ENCODE peak calls at places on chromosomes 1 and 21, in ten cellular contexts. One of them, this sample, is unnamed.

GRCh38 chr1:10678395-10678794 is 118.1 kb downstream of the CASZ1 start:
- DNase-seq in anterior cingulate cortex: no peak
- DNase-seq in HS-27A: no peak
- DNase-seq in GM12891: no peak
- DNase-seq in gastrocnemius medialis: no peak
- DNase-seq in HTR-8/SVneo: no peak
- DNase-seq in LoVo: no peak
- DNase-seq in left ventricle myocardium inferior: no peak
- DNase-seq in mucosa of descending colon: no peak
- DNase-seq in activated naive CD4-positive, alpha-beta T cell treated with Interleukin-2 at 50 U/mL for 16 hours: no peak
- DNase-seq in this sample: no peak

GRCh38 chr1:116694524-116694923 is 27.0 kb upstream of the IGSF3 start:
- DNase-seq in mucosa of descending colon: no peak
- DNase-seq in left ventricle myocardium inferior: no peak
- DNase-seq in anterior cingulate cortex: no peak
- DNase-seq in HS-27A: no peak
- DNase-seq in GM12891: no peak
- DNase-seq in gastrocnemius medialis: no peak
- DNase-seq in HTR-8/SVneo: no peak
- DNase-seq in LoVo: no peak
- DNase-seq in activated naive CD4-positive, alpha-beta T cell treated with Interleukin-2 at 50 U/mL for 16 hours: no peak
- DNase-seq in this sample: no peak

GRCh38 chr21:32733356-32733755 is 5.5 kb upstream of the SYNJ1 start:
- DNase-seq in left ventricle myocardium inferior: no peak
- DNase-seq in HS-27A: no peak
- DNase-seq in LoVo: no peak
- DNase-seq in mucosa of descending colon: no peak
- DNase-seq in GM12891: no peak
- DNase-seq in anterior cingulate cortex: no peak
- DNase-seq in gastrocnemius medialis: no peak
- DNase-seq in HTR-8/SVneo: no peak
- DNase-seq in activated naive CD4-positive, alpha-beta T cell treated with Interleukin-2 at 50 U/mL for 16 hours: peak
- DNase-seq in this sample: peak

GRCh38 chr1:74011736-74012135 is 186.2 kb downstream of the LRRIQ3 start:
- DNase-seq in left ventricle myocardium inferior: no peak
- DNase-seq in GM12891: no peak
- DNase-seq in activated naive CD4-positive, alpha-beta T cell treated with Interleukin-2 at 50 U/mL for 16 hours: no peak
- DNase-seq in gastrocnemius medialis: no peak
- DNase-seq in LoVo: no peak
- DNase-seq in HTR-8/SVneo: no peak
- DNase-seq in mucosa of descending colon: no peak
- DNase-seq in anterior cingulate cortex: no peak
- DNase-seq in HS-27A: no peak
- DNase-seq in this sample: no peak

GRCh38 chr1:227065311-227065710 is 125.2 kb downstream of the COQ8A start:
- DNase-seq in anterior cingulate cortex: no peak
- DNase-seq in HS-27A: no peak
- DNase-seq in GM12891: no peak
- DNase-seq in activated naive CD4-positive, alpha-beta T cell treated with Interleukin-2 at 50 U/mL for 16 hours: no peak
- DNase-seq in LoVo: no peak
- DNase-seq in gastrocnemius medialis: no peak
- DNase-seq in mucosa of descending colon: no peak
- DNase-seq in HTR-8/SVneo: no peak
- DNase-seq in left ventricle myocardium inferior: no peak
- DNase-seq in this sample: no peak

GRCh38 chr1:85274969-85275453 is 1.4 kb downstream of the BCL10 start:
- DNase-seq in GM12891: no peak
- DNase-seq in activated naive CD4-positive, alpha-beta T cell treated with Interleukin-2 at 50 U/mL for 16 hours: no peak
- DNase-seq in left ventricle myocardium inferior: no peak
- DNase-seq in anterior cingulate cortex: no peak
- DNase-seq in mucosa of descending colon: peak
- DNase-seq in HTR-8/SVneo: no peak
- DNase-seq in HS-27A: no peak
- DNase-seq in LoVo: peak
- DNase-seq in gastrocnemius medialis: no peak
- DNase-seq in this sample: no peak

GRCh38 chr21:42833439-42833815 is 45.9 kb downstream of the WDR4 start:
- DNase-seq in gastrocnemius medialis: no peak
- DNase-seq in activated naive CD4-positive, alpha-beta T cell treated with Interleukin-2 at 50 U/mL for 16 hours: peak
- DNase-seq in mucosa of descending colon: peak
- DNase-seq in HS-27A: no peak
- DNase-seq in anterior cingulate cortex: no peak
- DNase-seq in left ventricle myocardium inferior: no peak
- DNase-seq in GM12891: no peak
- DNase-seq in LoVo: no peak
- DNase-seq in HTR-8/SVneo: no peak
- DNase-seq in this sample: peak

GRCh38 chr1:53956308-53957168 is 10.4 kb downstream of the LRRC42 start:
- DNase-seq in mucosa of descending colon: no peak
- DNase-seq in GM12891: no peak
- DNase-seq in LoVo: peak
- DNase-seq in left ventricle myocardium inferior: no peak
- DNase-seq in anterior cingulate cortex: no peak
- DNase-seq in gastrocnemius medialis: no peak
- DNase-seq in HS-27A: no peak
- DNase-seq in HTR-8/SVneo: no peak
- DNase-seq in activated naive CD4-positive, alpha-beta T cell treated with Interleukin-2 at 50 U/mL for 16 hours: no peak
- DNase-seq in this sample: no peak

GRCh38 chr21:45018131-45019075 is 56.0 kb upstream of the ADARB1 start:
- DNase-seq in HTR-8/SVneo: no peak
- DNase-seq in mucosa of descending colon: no peak
- DNase-seq in anterior cingulate cortex: no peak
- DNase-seq in HS-27A: no peak
- DNase-seq in GM12891: no peak
- DNase-seq in left ventricle myocardium inferior: peak
- DNase-seq in gastrocnemius medialis: no peak
- DNase-seq in activated naive CD4-positive, alpha-beta T cell treated with Interleukin-2 at 50 U/mL for 16 hours: no peak
- DNase-seq in LoVo: no peak
- DNase-seq in this sample: no peak

GRCh38 chr1:201750934-201751333 is 78.0 kb upstream of the IPO9 start:
- DNase-seq in LoVo: no peak
- DNase-seq in HTR-8/SVneo: no peak
- DNase-seq in gastrocnemius medialis: no peak
- DNase-seq in GM12891: no peak
- DNase-seq in activated naive CD4-positive, alpha-beta T cell treated with Interleukin-2 at 50 U/mL for 16 hours: no peak
- DNase-seq in HS-27A: no peak
- DNase-seq in left ventricle myocardium inferior: no peak
- DNase-seq in anterior cingulate cortex: no peak
- DNase-seq in mucosa of descending colon: no peak
- DNase-seq in this sample: no peak

GRCh38 chr1:22824975-22825374 is 114.3 kb downstream of the EPHB2 start:
- DNase-seq in mucosa of descending colon: no peak
- DNase-seq in HS-27A: no peak
- DNase-seq in gastrocnemius medialis: no peak
- DNase-seq in anterior cingulate cortex: no peak
- DNase-seq in left ventricle myocardium inferior: no peak
- DNase-seq in HTR-8/SVneo: no peak
- DNase-seq in GM12891: no peak
- DNase-seq in LoVo: no peak
- DNase-seq in activated naive CD4-positive, alpha-beta T cell treated with Interleukin-2 at 50 U/mL for 16 hours: no peak
- DNase-seq in this sample: no peak

GRCh38 chr1:79198841-79199240 is 192.3 kb upstream of the ADGRL4 start:
- DNase-seq in mucosa of descending colon: no peak
- DNase-seq in activated naive CD4-positive, alpha-beta T cell treated with Interleukin-2 at 50 U/mL for 16 hours: no peak
- DNase-seq in HS-27A: no peak
- DNase-seq in GM12891: no peak
- DNase-seq in anterior cingulate cortex: no peak
- DNase-seq in LoVo: no peak
- DNase-seq in HTR-8/SVneo: peak
- DNase-seq in gastrocnemius medialis: no peak
- DNase-seq in left ventricle myocardium inferior: no peak
- DNase-seq in this sample: no peak

GRCh38 chr1:190320952-190321351 is 156.7 kb downstream of the BRINP3 start:
- DNase-seq in activated naive CD4-positive, alpha-beta T cell treated with Interleukin-2 at 50 U/mL for 16 hours: no peak
- DNase-seq in LoVo: no peak
- DNase-seq in HS-27A: no peak
- DNase-seq in anterior cingulate cortex: no peak
- DNase-seq in GM12891: no peak
- DNase-seq in left ventricle myocardium inferior: no peak
- DNase-seq in gastrocnemius medialis: no peak
- DNase-seq in HTR-8/SVneo: no peak
- DNase-seq in mucosa of descending colon: no peak
- DNase-seq in this sample: no peak

GRCh38 chr1:229621663-229622062 is 4.3 kb downstream of the TAF5L start:
- DNase-seq in LoVo: no peak
- DNase-seq in activated naive CD4-positive, alpha-beta T cell treated with Interleukin-2 at 50 U/mL for 16 hours: no peak
- DNase-seq in mucosa of descending colon: no peak
- DNase-seq in anterior cingulate cortex: no peak
- DNase-seq in HS-27A: no peak
- DNase-seq in gastrocnemius medialis: no peak
- DNase-seq in HTR-8/SVneo: no peak
- DNase-seq in left ventricle myocardium inferior: no peak
- DNase-seq in GM12891: no peak
- DNase-seq in this sample: no peak

GRCh38 chr1:170720661-170721060 is 56.7 kb downstream of the PRRX1 start:
- DNase-seq in anterior cingulate cortex: no peak
- DNase-seq in activated naive CD4-positive, alpha-beta T cell treated with Interleukin-2 at 50 U/mL for 16 hours: no peak
- DNase-seq in mucosa of descending colon: no peak
- DNase-seq in left ventricle myocardium inferior: no peak
- DNase-seq in LoVo: no peak
- DNase-seq in GM12891: no peak
- DNase-seq in gastrocnemius medialis: no peak
- DNase-seq in HS-27A: no peak
- DNase-seq in HTR-8/SVneo: no peak
- DNase-seq in this sample: no peak

GRCh38 chr1:158180741-158181576 is at the start of gene CD1D:
- DNase-seq in gastrocnemius medialis: no peak
- DNase-seq in LoVo: no peak
- DNase-seq in mucosa of descending colon: peak
- DNase-seq in activated naive CD4-positive, alpha-beta T cell treated with Interleukin-2 at 50 U/mL for 16 hours: no peak
- DNase-seq in GM12891: peak
- DNase-seq in HS-27A: no peak
- DNase-seq in anterior cingulate cortex: no peak
- DNase-seq in HTR-8/SVneo: peak
- DNase-seq in left ventricle myocardium inferior: peak
- DNase-seq in this sample: peak

GRCh38 chr1:90721210-90722194 is 4.4 kb upstream of the BARHL2 start:
- DNase-seq in left ventricle myocardium inferior: no peak
- DNase-seq in activated naive CD4-positive, alpha-beta T cell treated with Interleukin-2 at 50 U/mL for 16 hours: peak
- DNase-seq in mucosa of descending colon: peak
- DNase-seq in HTR-8/SVneo: peak
- DNase-seq in LoVo: peak
- DNase-seq in gastrocnemius medialis: no peak
- DNase-seq in anterior cingulate cortex: peak
- DNase-seq in GM12891: no peak
- DNase-seq in HS-27A: peak
- DNase-seq in this sample: peak

GRCh38 chr21:29748391-29749167 is 191.2 kb downstream of the GRIK1 start:
- DNase-seq in mucosa of descending colon: no peak
- DNase-seq in HS-27A: no peak
- DNase-seq in left ventricle myocardium inferior: no peak
- DNase-seq in anterior cingulate cortex: peak
- DNase-seq in HTR-8/SVneo: no peak
- DNase-seq in GM12891: no peak
- DNase-seq in activated naive CD4-positive, alpha-beta T cell treated with Interleukin-2 at 50 U/mL for 16 hours: no peak
- DNase-seq in gastrocnemius medialis: no peak
- DNase-seq in LoVo: no peak
- DNase-seq in this sample: no peak

GRCh38 chr1:235327559-235328270 is at the start of gene ARID4B:
- DNase-seq in activated naive CD4-positive, alpha-beta T cell treated with Interleukin-2 at 50 U/mL for 16 hours: no peak
- DNase-seq in HS-27A: no peak
- DNase-seq in anterior cingulate cortex: no peak
- DNase-seq in HTR-8/SVneo: no peak
- DNase-seq in GM12891: peak
- DNase-seq in gastrocnemius medialis: no peak
- DNase-seq in LoVo: no peak
- DNase-seq in left ventricle myocardium inferior: peak
- DNase-seq in mucosa of descending colon: no peak
- DNase-seq in this sample: peak

GRCh38 chr1:35486858-35487408 is 70.3 kb downstream of the KIAA0319L start:
- DNase-seq in activated naive CD4-positive, alpha-beta T cell treated with Interleukin-2 at 50 U/mL for 16 hours: no peak
- DNase-seq in mucosa of descending colon: no peak
- DNase-seq in anterior cingulate cortex: no peak
- DNase-seq in LoVo: no peak
- DNase-seq in GM12891: no peak
- DNase-seq in HTR-8/SVneo: no peak
- DNase-seq in gastrocnemius medialis: no peak
- DNase-seq in left ventricle myocardium inferior: no peak
- DNase-seq in HS-27A: no peak
- DNase-seq in this sample: no peak

GRCh38 chr1:212368073-212368484 is 46.6 kb downstream of the PACC1 start:
- DNase-seq in anterior cingulate cortex: no peak
- DNase-seq in LoVo: peak
- DNase-seq in HS-27A: peak
- DNase-seq in activated naive CD4-positive, alpha-beta T cell treated with Interleukin-2 at 50 U/mL for 16 hours: peak
- DNase-seq in gastrocnemius medialis: no peak
- DNase-seq in mucosa of descending colon: peak
- DNase-seq in GM12891: peak
- DNase-seq in left ventricle myocardium inferior: no peak
- DNase-seq in HTR-8/SVneo: peak
- DNase-seq in this sample: peak

GRCh38 chr1:3192359-3192758 is 123.4 kb downstream of the PRDM16 start:
- DNase-seq in mucosa of descending colon: peak
- DNase-seq in HS-27A: no peak
- DNase-seq in left ventricle myocardium inferior: no peak
- DNase-seq in anterior cingulate cortex: no peak
- DNase-seq in LoVo: no peak
- DNase-seq in HTR-8/SVneo: no peak
- DNase-seq in activated naive CD4-positive, alpha-beta T cell treated with Interleukin-2 at 50 U/mL for 16 hours: no peak
- DNase-seq in GM12891: no peak
- DNase-seq in gastrocnemius medialis: no peak
- DNase-seq in this sample: no peak

GRCh38 chr1:161013591-161014513 is 7.1 kb downstream of the F11R start:
- DNase-seq in mucosa of descending colon: peak
- DNase-seq in HS-27A: no peak
- DNase-seq in gastrocnemius medialis: peak
- DNase-seq in anterior cingulate cortex: peak
- DNase-seq in HTR-8/SVneo: peak
- DNase-seq in activated naive CD4-positive, alpha-beta T cell treated with Interleukin-2 at 50 U/mL for 16 hours: peak
- DNase-seq in LoVo: peak
- DNase-seq in GM12891: peak
- DNase-seq in left ventricle myocardium inferior: peak
- DNase-seq in this sample: peak